ENCODE peak calls at places on chromosomes 16 and 17, in four cellular contexts. K is NCI-H460, F is HAP-1, J is AG04450. Q is an unnamed sample.

GRCh38 chr16:27729516-27730304 is 179.8 kb downstream of the KATNIP start:
- DNase-seq in K (no peak), F (no peak), J (no peak), Q (no peak)

GRCh38 chr16:89534147-89534788 is 26.1 kb downstream of the SPG7 start:
- DNase-seq in K (no peak), F (no peak), J (no peak), Q (no peak)

GRCh38 chr17:48048321-48049140 is at the start of gene NFE2L1:
- DNase-seq in K (peak; percentile 94), F (peak; percentile 76), J (peak; percentile 72), Q (no peak)

GRCh38 chr17:78211032-78211431 is 3.0 kb upstream of the BIRC5 start:
- DNase-seq in K (no peak), F (no peak), J (no peak), Q (no peak)

GRCh38 chr16:52993179-52993578 is 59.5 kb downstream of the CHD9NB start:
- DNase-seq in K (no peak), F (no peak), J (no peak), Q (no peak)

GRCh38 chr17:74720506-74720905 is 7.8 kb upstream of the CD300LF start:
- DNase-seq in K (no peak), F (no peak), J (no peak), Q (no peak)

GRCh38 chr17:75135946-75136345 is 4.4 kb upstream of the NT5C start:
- DNase-seq in K (no peak), F (no peak), J (no peak), Q (no peak)

GRCh38 chr16:75965504-75966374 is 239.4 kb upstream of the CPHXL start:
- DNase-seq in K (no peak), F (no peak), J (no peak), Q (no peak)

GRCh38 chr16:56337131-56337857 is 88.1 kb downstream of the AMFR start:
- DNase-seq in K (no peak), F (no peak), J (no peak), Q (no peak)

Q was measured in cerebellar nuclear complex.